ENCODE peak calls at places on chromosome 19, in nine cellular contexts. N, M, Z, E, R, G, X, D and V are unnamed samples.
A peak's percentile ranks its signal among the peaks of the same experiment; 100 is the strongest.

GRCh38 chr19:7673995-7674667 is 2.8 kb upstream of the MCEMP1 start:
- DNase-seq in Z (peak; percentile 75), R (peak; percentile 66), E (peak; percentile 71), D (peak; percentile 76), X (peak; percentile 91), N (no peak), M (peak; percentile 21), G (peak; percentile 80), V (no peak)

GRCh38 chr19:55220525-55220924 is 8.0 kb downstream of the TMEM86B start:
- DNase-seq in D (peak; percentile 77), R (no peak), N (no peak), E (peak; percentile 76), Z (no peak), X (peak; percentile 24), M (no peak), G (no peak), V (no peak)

GRCh38 chr19:40989453-40989852 is 1.6 kb upstream of the CYP2B6 start:
- DNase-seq in E (no peak), Z (no peak), N (no peak), D (no peak), R (no peak), X (no peak), G (no peak), M (no peak), V (no peak)

GRCh38 chr19:47270408-47270807 is 4.3 kb upstream of the INAFM1 start:
- DNase-seq in N (no peak), R (no peak), G (no peak), Z (no peak), D (no peak), E (no peak), M (no peak), X (no peak), V (no peak)

GRCh38 chr19:20558011-20558410 is 7.6 kb downstream of the ZNF737 start:
- DNase-seq in X (no peak), D (peak; percentile 77), E (no peak), G (no peak), Z (no peak), R (no peak), N (no peak), M (no peak), V (no peak)

GRCh38 chr19:35943542-35944301 is 7.5 kb downstream of the LRFN3 start:
- DNase-seq in N (no peak), D (no peak), Z (peak; percentile 1), M (no peak), E (no peak), G (no peak), X (no peak), R (no peak), V (no peak)

GRCh38 chr19:5627395-5627904 is 4.6 kb downstream of the SAFB start:
- DNase-seq in D (peak; percentile 26), R (peak; percentile 26), N (peak; percentile 48), G (peak; percentile 56), E (peak; percentile 19), Z (peak; percentile 79), M (no peak), X (peak; percentile 75), V (no peak)

GRCh38 chr19:51687791-51688664 is 5.1 kb upstream of the SPACA6 start:
- DNase-seq in N (no peak), R (peak; percentile 56), X (peak; percentile 82), Z (peak; percentile 78), G (peak; percentile 48), M (peak; percentile 68), D (peak; percentile 64), E (peak; percentile 72), V (peak; percentile 86)

GRCh38 chr19:15782211-15782610 is 5.2 kb upstream of the OR10H5 start:
- DNase-seq in R (no peak), G (no peak), X (no peak), Z (no peak), M (no peak), D (no peak), E (no peak), N (no peak), V (no peak)

GRCh38 chr19:40614595-40615411 is 13.6 kb downstream of the LTBP4 start:
- DNase-seq in Z (peak; percentile 84), D (peak; percentile 94), M (peak; percentile 90), E (peak; percentile 92), N (peak; percentile 35), X (peak; percentile 99), G (peak; percentile 76), R (peak; percentile 95), V (no peak)

GRCh38 chr19:20470345-20471119 is 95.0 kb downstream of the ZNF737 start:
- DNase-seq in G (peak; percentile 40), R (no peak), D (no peak), E (no peak), X (no peak), Z (no peak), N (no peak), M (no peak), V (no peak)

GRCh38 chr19:40681039-40681438 is 9.4 kb downstream of the NUMBL start:
- DNase-seq in D (no peak), N (no peak), X (no peak), G (no peak), R (no peak), E (no peak), Z (no peak), M (no peak), V (no peak)

DNA sequence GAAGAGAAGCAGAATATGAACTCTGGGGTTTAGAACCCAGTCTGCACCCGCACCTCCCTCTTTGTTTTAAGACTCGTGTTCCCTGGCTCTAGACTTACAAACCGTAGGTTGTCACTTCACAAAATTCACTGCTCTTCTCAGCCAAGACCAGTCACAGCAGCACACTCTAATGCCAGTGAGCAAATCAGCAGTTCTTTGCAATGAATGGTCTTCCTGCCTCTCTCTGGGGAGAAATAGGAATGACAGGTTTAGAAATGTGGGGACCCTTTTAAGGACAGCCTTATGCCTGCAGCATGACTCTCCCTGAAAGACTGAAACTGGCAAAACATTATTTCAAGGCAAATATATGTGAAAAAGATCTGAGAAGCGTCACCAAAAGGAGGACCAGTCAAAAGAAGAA is 156.9 kb downstream of the KCTD15 start:
- DNase-seq in Z (no peak), G (no peak), E (no peak), R (no peak), N (no peak), D (no peak), X (no peak), M (no peak), V (no peak)
- TF ChIP-seq CTCF in Z (no peak), G (peak; percentile 6), E (no peak), R (no peak), N (no peak), D (no peak), X (no peak), M (no peak), V (peak; percentile 13)

GRCh38 chr19:27774827-27775226 is 1438.1 kb downstream of the UQCRFS1 start:
- DNase-seq in N (no peak), R (no peak), E (no peak), X (no peak), D (peak; percentile 42), G (no peak), M (no peak), Z (no peak), V (peak; percentile 73)
- TF ChIP-seq CTCF in N (peak; percentile 24), R (peak; percentile 34), E (peak; percentile 19), X (peak; percentile 29), D (peak; percentile 4), G (no peak), M (no peak), Z (no peak), V (no peak)

GRCh38 chr19:17436874-17437267 is 11.6 kb downstream of the TMEM221 start:
- DNase-seq in M (no peak), G (no peak), N (no peak), Z (no peak), D (no peak), E (no peak), R (no peak), X (no peak), V (no peak)

GRCh38 chr19:17436094-17436873 is 12.2 kb downstream of the TMEM221 start:
- DNase-seq in Z (no peak), M (no peak), N (no peak), E (no peak), R (no peak), D (no peak), X (no peak), G (no peak), V (no peak)

GRCh38 chr19:17445526-17446165 is 2.8 kb downstream of the TMEM221 start:
- DNase-seq in D (no peak), X (no peak), N (no peak), Z (no peak), R (no peak), E (no peak), M (no peak), G (no peak), V (no peak)

DNA sequence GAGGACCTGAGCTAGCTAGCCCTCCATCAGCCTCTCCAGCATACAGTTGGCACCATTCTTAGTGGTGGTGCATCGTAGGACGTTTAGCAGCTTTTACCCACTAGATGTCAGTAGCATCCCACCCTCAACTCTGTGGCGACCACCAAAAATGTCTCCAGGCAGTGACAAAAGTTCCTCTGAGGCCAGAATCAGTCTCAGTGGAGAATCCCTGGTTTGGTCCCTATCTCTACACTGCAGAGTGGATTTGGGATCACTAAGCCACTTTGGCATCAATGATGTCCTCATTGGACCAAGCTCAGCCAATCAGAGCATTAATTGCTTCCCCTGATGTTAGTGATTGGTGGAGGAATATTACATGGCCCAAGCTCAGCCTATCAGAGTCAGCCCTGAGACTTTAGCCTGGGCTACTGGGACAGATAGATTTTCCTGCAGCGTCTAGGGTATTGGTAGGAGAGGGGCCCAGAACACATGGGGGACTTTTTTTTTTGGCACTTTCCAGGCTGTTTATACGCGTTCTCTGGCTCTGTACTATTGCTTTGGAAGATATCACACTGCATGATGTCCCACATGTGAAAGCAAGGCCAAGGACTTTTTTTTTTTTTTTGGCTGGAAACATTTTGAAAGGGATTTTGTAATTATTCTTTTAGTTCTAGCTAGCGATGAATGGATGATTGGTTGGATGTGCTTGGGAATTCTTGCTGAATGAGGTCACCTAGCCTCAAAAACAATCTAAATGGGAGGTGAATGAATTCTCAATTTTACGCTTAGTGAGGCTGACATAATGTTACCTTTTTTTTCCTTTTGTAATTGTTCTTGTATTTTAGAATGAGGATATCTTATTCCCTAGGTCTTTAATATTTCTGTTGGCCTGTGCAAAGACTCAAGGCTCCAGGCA is 7.0 kb downstream of the TMEM221 start:
- DNase-seq in Z (no peak), D (peak; percentile 41), N (no peak), R (peak; percentile 65), G (no peak), X (peak; percentile 49), M (no peak), E (peak; percentile 56), V (no peak)
- TF ChIP-seq CTCF in Z (peak; percentile 24), D (no peak), N (peak; percentile 33), R (peak; percentile 36), G (no peak), X (no peak), M (peak; percentile 19), E (peak; percentile 63), V (peak; percentile 54)

DNA sequence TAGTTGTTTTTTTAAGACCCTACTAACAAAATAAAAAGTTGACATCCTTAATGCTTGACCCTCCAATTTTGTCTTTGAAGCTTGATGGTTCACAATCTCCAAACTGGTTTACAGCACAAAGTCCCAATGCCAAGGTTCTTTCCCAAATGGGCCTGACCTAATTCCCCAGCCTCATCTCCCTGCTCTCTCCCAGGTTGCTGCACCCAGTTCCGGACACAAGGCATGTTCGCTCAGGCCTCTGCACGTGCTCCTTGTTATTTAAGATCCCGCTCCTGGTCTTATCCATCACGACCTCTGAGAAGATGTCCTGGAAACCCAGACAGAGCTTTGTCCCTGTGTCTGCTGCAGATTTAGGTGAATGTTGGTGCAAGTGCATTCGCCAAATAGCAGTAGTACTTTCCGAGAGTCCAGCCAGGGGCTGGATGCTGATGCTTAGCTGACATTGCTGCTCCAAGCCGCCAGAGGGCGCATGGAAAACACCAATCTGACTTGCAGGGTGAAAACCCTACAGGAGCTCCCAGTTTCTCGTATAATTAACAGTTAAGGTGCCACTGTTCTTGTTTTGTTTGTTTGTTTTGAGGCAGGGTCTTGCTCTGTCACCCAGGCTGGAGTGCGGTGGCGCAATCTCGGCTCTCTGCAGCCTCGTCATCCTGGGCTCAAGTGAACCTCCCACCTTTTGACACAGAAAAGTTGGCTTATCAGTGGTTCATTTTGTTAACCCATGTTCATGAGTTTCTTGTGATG is 18.5 kb downstream of the LYPD3 start:
- DNase-seq in M (peak; percentile 80), D (peak; percentile 84), Z (peak; percentile 88), N (no peak), R (peak; percentile 78), G (peak; percentile 74), E (peak; percentile 84), X (peak; percentile 86), V (peak; percentile 91)
- TF ChIP-seq CTCF in M (peak; percentile 94), D (peak; percentile 91), Z (peak; percentile 97), N (peak; percentile 90), R (peak; percentile 96), G (peak; percentile 97), E (peak; percentile 94), X (peak; percentile 89), V (peak; percentile 96)